ENCODE peak calls at places on chromosomes 6 and 20, in ten cellular contexts. One of them, this sample, is unnamed.

GRCh38 chr6:98054453-98054852 is 771.4 kb upstream of the MMS22L start:
- DNase-seq in AG09309: no peak
- DNase-seq in naive thymus-derived CD8-positive, alpha-beta T cell: no peak
- DNase-seq in stimulated activated CD4-positive, alpha-beta T cell treated with anti-CD3 and anti-CD28 coated beads, Interleukin-4, amount 100 ng/mL, for 4 hours: no peak
- DNase-seq in NCI-H2029 treated with DMSO at 0.1 percent for 48 hours: no peak
- DNase-seq in RWPE1: no peak
- DNase-seq in fibroblast of the aortic adventitia: no peak
- DNase-seq in germinal center: no peak
- DNase-seq in fibroblast of lung: no peak
- DNase-seq in non-pigmented ciliary epithelial cell: no peak
- DNase-seq in this sample: no peak

GRCh38 chr20:33871362-33871761 is 60.2 kb downstream of the CHMP4B start:
- DNase-seq in AG09309: no peak
- DNase-seq in naive thymus-derived CD8-positive, alpha-beta T cell: no peak
- DNase-seq in stimulated activated CD4-positive, alpha-beta T cell treated with anti-CD3 and anti-CD28 coated beads, Interleukin-4, amount 100 ng/mL, for 4 hours: no peak
- DNase-seq in NCI-H2029 treated with DMSO at 0.1 percent for 48 hours: no peak
- DNase-seq in RWPE1: no peak
- DNase-seq in fibroblast of the aortic adventitia: peak
- DNase-seq in germinal center: no peak
- DNase-seq in fibroblast of lung: peak
- DNase-seq in non-pigmented ciliary epithelial cell: no peak
- DNase-seq in this sample: no peak

GRCh38 chr6:6434151-6434550 is 113.7 kb upstream of the F13A1 start:
- DNase-seq in AG09309: no peak
- DNase-seq in naive thymus-derived CD8-positive, alpha-beta T cell: no peak
- DNase-seq in stimulated activated CD4-positive, alpha-beta T cell treated with anti-CD3 and anti-CD28 coated beads, Interleukin-4, amount 100 ng/mL, for 4 hours: no peak
- DNase-seq in NCI-H2029 treated with DMSO at 0.1 percent for 48 hours: no peak
- DNase-seq in RWPE1: no peak
- DNase-seq in fibroblast of the aortic adventitia: no peak
- DNase-seq in germinal center: no peak
- DNase-seq in fibroblast of lung: no peak
- DNase-seq in non-pigmented ciliary epithelial cell: no peak
- DNase-seq in this sample: no peak

GRCh38 chr6:885051-885590 is 192.2 kb upstream of the EXOC2 start:
- DNase-seq in AG09309: no peak
- DNase-seq in naive thymus-derived CD8-positive, alpha-beta T cell: no peak
- DNase-seq in stimulated activated CD4-positive, alpha-beta T cell treated with anti-CD3 and anti-CD28 coated beads, Interleukin-4, amount 100 ng/mL, for 4 hours: no peak
- DNase-seq in NCI-H2029 treated with DMSO at 0.1 percent for 48 hours: no peak
- DNase-seq in RWPE1: no peak
- DNase-seq in fibroblast of the aortic adventitia: no peak
- DNase-seq in germinal center: no peak
- DNase-seq in fibroblast of lung: no peak
- DNase-seq in non-pigmented ciliary epithelial cell: no peak
- DNase-seq in this sample: peak

GRCh38 chr6:170058878-170059485 is 231.9 kb downstream of the DLL1 start:
- DNase-seq in AG09309: no peak
- DNase-seq in naive thymus-derived CD8-positive, alpha-beta T cell: no peak
- DNase-seq in stimulated activated CD4-positive, alpha-beta T cell treated with anti-CD3 and anti-CD28 coated beads, Interleukin-4, amount 100 ng/mL, for 4 hours: no peak
- DNase-seq in NCI-H2029 treated with DMSO at 0.1 percent for 48 hours: no peak
- DNase-seq in RWPE1: no peak
- DNase-seq in fibroblast of the aortic adventitia: no peak
- DNase-seq in germinal center: no peak
- DNase-seq in fibroblast of lung: no peak
- DNase-seq in non-pigmented ciliary epithelial cell: no peak
- DNase-seq in this sample: no peak

GRCh38 chr6:166936079-166936787 is 20.1 kb downstream of the RNASET2 start:
- DNase-seq in AG09309: no peak
- DNase-seq in naive thymus-derived CD8-positive, alpha-beta T cell: no peak
- DNase-seq in stimulated activated CD4-positive, alpha-beta T cell treated with anti-CD3 and anti-CD28 coated beads, Interleukin-4, amount 100 ng/mL, for 4 hours: no peak
- DNase-seq in NCI-H2029 treated with DMSO at 0.1 percent for 48 hours: no peak
- DNase-seq in RWPE1: no peak
- DNase-seq in fibroblast of the aortic adventitia: no peak
- DNase-seq in germinal center: no peak
- DNase-seq in fibroblast of lung: no peak
- DNase-seq in non-pigmented ciliary epithelial cell: no peak
- DNase-seq in this sample: no peak

GRCh38 chr20:25465398-25465797 is 57.9 kb downstream of the GINS1 start:
- DNase-seq in AG09309: no peak
- DNase-seq in naive thymus-derived CD8-positive, alpha-beta T cell: no peak
- DNase-seq in stimulated activated CD4-positive, alpha-beta T cell treated with anti-CD3 and anti-CD28 coated beads, Interleukin-4, amount 100 ng/mL, for 4 hours: no peak
- DNase-seq in NCI-H2029 treated with DMSO at 0.1 percent for 48 hours: no peak
- DNase-seq in RWPE1: no peak
- DNase-seq in fibroblast of the aortic adventitia: no peak
- DNase-seq in germinal center: no peak
- DNase-seq in fibroblast of lung: no peak
- DNase-seq in non-pigmented ciliary epithelial cell: no peak
- DNase-seq in this sample: no peak

GRCh38 chr6:13522639-13523038 is 35.2 kb upstream of the GFOD1 start:
- DNase-seq in AG09309: peak
- DNase-seq in naive thymus-derived CD8-positive, alpha-beta T cell: no peak
- DNase-seq in stimulated activated CD4-positive, alpha-beta T cell treated with anti-CD3 and anti-CD28 coated beads, Interleukin-4, amount 100 ng/mL, for 4 hours: no peak
- DNase-seq in NCI-H2029 treated with DMSO at 0.1 percent for 48 hours: no peak
- DNase-seq in RWPE1: peak
- DNase-seq in fibroblast of the aortic adventitia: no peak
- DNase-seq in germinal center: no peak
- DNase-seq in fibroblast of lung: peak
- DNase-seq in non-pigmented ciliary epithelial cell: peak
- DNase-seq in this sample: no peak

GRCh38 chr6:42727627-42728026 is 5.2 kb upstream of the PRPH2 start:
- DNase-seq in AG09309: no peak
- DNase-seq in naive thymus-derived CD8-positive, alpha-beta T cell: no peak
- DNase-seq in stimulated activated CD4-positive, alpha-beta T cell treated with anti-CD3 and anti-CD28 coated beads, Interleukin-4, amount 100 ng/mL, for 4 hours: no peak
- DNase-seq in NCI-H2029 treated with DMSO at 0.1 percent for 48 hours: no peak
- DNase-seq in RWPE1: no peak
- DNase-seq in fibroblast of the aortic adventitia: no peak
- DNase-seq in germinal center: no peak
- DNase-seq in fibroblast of lung: peak
- DNase-seq in non-pigmented ciliary epithelial cell: no peak
- DNase-seq in this sample: no peak

GRCh38 chr20:50655325-50655880 is 35.9 kb downstream of the RIPOR3 start:
- DNase-seq in AG09309: peak
- DNase-seq in naive thymus-derived CD8-positive, alpha-beta T cell: no peak
- DNase-seq in stimulated activated CD4-positive, alpha-beta T cell treated with anti-CD3 and anti-CD28 coated beads, Interleukin-4, amount 100 ng/mL, for 4 hours: no peak
- DNase-seq in NCI-H2029 treated with DMSO at 0.1 percent for 48 hours: no peak
- DNase-seq in RWPE1: no peak
- DNase-seq in fibroblast of the aortic adventitia: peak
- DNase-seq in germinal center: no peak
- DNase-seq in fibroblast of lung: peak
- DNase-seq in non-pigmented ciliary epithelial cell: no peak
- DNase-seq in this sample: no peak

GRCh38 chr20:59455392-59456341 is 148.7 kb upstream of the PHACTR3 start:
- DNase-seq in AG09309: no peak
- DNase-seq in naive thymus-derived CD8-positive, alpha-beta T cell: no peak
- DNase-seq in stimulated activated CD4-positive, alpha-beta T cell treated with anti-CD3 and anti-CD28 coated beads, Interleukin-4, amount 100 ng/mL, for 4 hours: no peak
- DNase-seq in NCI-H2029 treated with DMSO at 0.1 percent for 48 hours: no peak
- DNase-seq in RWPE1: peak
- DNase-seq in fibroblast of the aortic adventitia: peak
- DNase-seq in germinal center: no peak
- DNase-seq in fibroblast of lung: peak
- DNase-seq in non-pigmented ciliary epithelial cell: no peak
- DNase-seq in this sample: peak

This sample was measured in small intestine.